ENCODE peak calls at places on chromosomes 3 and 15, in six cellular contexts. O is neuronal stem cell, T is tibial nerve, Y is heart right ventricle, I is foreskin keratinocyte, Q is breast epithelium. X is an unnamed sample. For H3K27me3 and H3K4me1, the result is how much of the 10 kb centered on the place peaks cover.

GRCh38 chr3:50519471-50520089 is 16.1 kb upstream of the CACNA2D2 start:
- DNase-seq in T (peak), Y (peak), Q (peak), O (peak), I (peak), X (peak)

GRCh38 chr3:121592856-121593702 is at the start of gene FBXO40:
- DNase-seq in Q (no peak), T (no peak), Y (peak), O (no peak), I (peak), X (peak)

GRCh38 chr15:57041416-57041815 is 123.0 kb downstream of the TCF12 start:
- DNase-seq in I (no peak), Q (no peak), T (no peak), Y (no peak), O (no peak), X (no peak)

GRCh38 chr15:31396881-31397560 is 70.4 kb downstream of the KLF13 start:
- DNase-seq in O (peak), T (peak), Q (peak), I (peak), Y (peak), X (peak)

GRCh38 chr3:193400304-193400703 is 21.8 kb upstream of the ATP13A5 start:
- DNase-seq in Q (no peak), I (no peak), T (no peak), O (no peak), Y (no peak), X (no peak)

GRCh38 chr15:32113224-32113623 is 82.9 kb downstream of the CHRNA7 start:
- DNase-seq in O (no peak), Y (no peak), Q (no peak), I (no peak), T (no peak), X (no peak)

GRCh38 chr3:45218578-45219390 is 7.3 kb downstream of the TMEM158 start:
- DNase-seq in Y (no peak), I (peak), Q (no peak), O (no peak), T (no peak), X (no peak)

GRCh38 chr3:20317616-20318015 is 131.6 kb upstream of the SGO1 start:
- DNase-seq in O (no peak), Y (no peak), Q (no peak), T (no peak), I (no peak), X (no peak)

GRCh38 chr3:12229896-12230295 is 59.0 kb upstream of the PPARG start:
- DNase-seq in Y (no peak), Q (no peak), I (peak), O (no peak), T (no peak), X (peak)

DNA sequence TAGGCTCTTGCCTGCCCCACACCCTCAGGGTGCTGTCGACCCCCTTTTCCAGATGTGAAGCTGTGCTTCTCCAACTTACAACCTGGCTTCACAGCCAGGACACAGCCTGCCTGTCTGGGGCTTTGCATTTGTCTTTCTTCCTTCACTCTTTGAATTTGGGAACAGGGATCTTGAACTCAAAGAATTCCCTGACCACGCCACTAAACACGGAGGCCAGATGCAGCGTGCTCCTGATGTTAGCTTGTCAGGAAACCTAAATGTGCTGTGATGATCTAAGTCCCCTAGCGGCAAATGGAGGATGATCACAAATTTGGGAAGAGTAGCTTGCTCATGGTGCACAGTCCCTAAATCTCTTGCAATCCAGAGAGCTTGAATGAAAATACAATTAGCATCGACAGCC is 244.8 kb upstream of the RGMA start:
- DNase-seq in T (peak), I (no peak), Y (no peak), Q (no peak), O (no peak), X (no peak)
- H3K27me3 ChIP-seq in T (under half), I (under half), Y (under half), Q (under half), O (under half), X (under half)

GRCh38 chr3:46869440-46869839 is 6.2 kb upstream of the MYL3 start:
- DNase-seq in Y (no peak), O (no peak), Q (no peak), I (no peak), T (no peak), X (no peak)
- H3K4me1 ChIP-seq in Y (half or more), O (under half), Q (under half), I (under half), T (half or more), X (under half)

GRCh38 chr3:123451186-123451585 is 2.3 kb upstream of the ADCY5 start:
- DNase-seq in Q (no peak), O (no peak), T (no peak), Y (no peak), I (no peak), X (peak)
- H3K27me3 ChIP-seq in Q (under half), O (under half), T (under half), Y (under half), I (half or more), X (under half)

GRCh38 chr3:5201536-5201935 is 14.0 kb downstream of the EDEM1 start:
- DNase-seq in T (no peak), Q (no peak), I (no peak), Y (no peak), O (no peak), X (no peak)
- H3K4me1 ChIP-seq in T (under half), Q (under half), I (under half), Y (under half), O (under half), X (under half)

X was measured in small intestine.